ENCODE peak calls at places on chromosome 22, in eight cellular contexts. O, J, F, A, H, T, N and D are unnamed samples. For H3K4me1, the result is how much of the 10 kb centered on the place peaks cover.

GRCh38 chr22:40578171-40578570 is 58.3 kb downstream of the MRTFA start:
- DNase-seq in O (no peak), T (no peak), N (no peak), A (no peak), H (no peak), F (no peak), J (no peak), D (no peak)

GRCh38 chr22:22141031-22141430 is 103.6 kb upstream of the VPREB1 start:
- DNase-seq in N (no peak), F (no peak), T (no peak), J (no peak), O (no peak), A (no peak), H (no peak), D (no peak)

GRCh38 chr22:27796118-27796517 is 5.4 kb downstream of the MN1 start:
- DNase-seq in O (no peak), T (no peak), H (no peak), F (no peak), A (no peak), N (no peak), J (no peak), D (no peak)

GRCh38 chr22:27632451-27633295 is 168.9 kb downstream of the MN1 start:
- DNase-seq in A (no peak), N (no peak), T (no peak), H (no peak), O (no peak), F (no peak), J (no peak), D (peak)

GRCh38 chr22:50576806-50577696 is 1.2 kb downstream of the CPT1B start:
- DNase-seq in F (no peak), N (no peak), O (no peak), J (no peak), A (no peak), T (no peak), H (no peak), D (no peak)

GRCh38 chr22:31394326-31394725 is 5.1 kb upstream of the DRG1 start:
- DNase-seq in N (no peak), O (no peak), F (no peak), H (no peak), T (no peak), A (no peak), J (no peak), D (no peak)

GRCh38 chr22:23789638-23790037 is 2.9 kb downstream of the SMARCB1 start:
- DNase-seq in T (no peak), O (no peak), N (no peak), J (no peak), A (peak), H (no peak), F (peak), D (no peak)

GRCh38 chr22:26606611-26607010 is 11.2 kb downstream of the CRYBB1 start:
- DNase-seq in T (no peak), O (peak), H (no peak), A (no peak), F (no peak), J (no peak), N (no peak), D (no peak)

GRCh38 chr22:35375031-35375430 is 5.9 kb upstream of the HMOX1 start:
- DNase-seq in F (no peak), J (no peak), N (no peak), T (no peak), O (peak), A (no peak), H (no peak), D (no peak)

GRCh38 chr22:20550851-20551744 is 43.7 kb downstream of the MED15 start:
- DNase-seq in F (no peak), A (no peak), N (peak), O (no peak), T (peak), J (no peak), H (no peak), D (no peak)

GRCh38 chr22:33073989-33074391 is 15.8 kb upstream of the SYN3 start:
- DNase-seq in T (no peak), A (no peak), N (no peak), O (peak), H (no peak), J (no peak), F (no peak), D (no peak)

GRCh38 chr22:22666307-22667091 is 22.1 kb downstream of the GGTLC2 start:
- DNase-seq in A (peak), H (peak), O (no peak), N (peak), J (peak), T (no peak), F (peak), D (peak)

GRCh38 chr22:23684051-23684450 is 6.8 kb upstream of the RGL4 start:
- DNase-seq in T (no peak), A (no peak), F (no peak), H (no peak), J (no peak), N (no peak), O (no peak), D (no peak)

GRCh38 chr22:26835929-26836528 is 178.6 kb downstream of the MIAT start:
- DNase-seq in O (peak), J (peak), F (peak), H (peak), N (no peak), T (peak), A (no peak), D (peak)

GRCh38 chr22:35506259-35506570 is 34.4 kb upstream of the RASD2 start:
- DNase-seq in N (no peak), T (no peak), H (no peak), J (no peak), O (peak), F (no peak), A (no peak), D (no peak)

GRCh38 chr22:35835267-35835997 is 117.8 kb downstream of the APOL5 start:
- DNase-seq in T (no peak), N (no peak), J (no peak), A (no peak), O (peak), F (no peak), H (no peak), D (peak)

GRCh38 chr22:35491908-35492380 is 48.7 kb upstream of the RASD2 start:
- DNase-seq in N (no peak), A (no peak), T (no peak), O (no peak), H (no peak), J (no peak), F (no peak), D (no peak)

GRCh38 chr22:38097557-38098409 is 12.7 kb downstream of the BAIAP2L2 start:
- DNase-seq in F (peak), O (no peak), A (peak), T (no peak), J (no peak), N (no peak), H (no peak), D (no peak)

GRCh38 chr22:35638408-35638807 is 9.8 kb upstream of the APOL6 start:
- DNase-seq in N (no peak), A (peak), J (no peak), H (peak), F (no peak), O (no peak), T (peak), D (no peak)

GRCh38 chr22:43351966-43352345 is 8.8 kb upstream of the SCUBE1 start:
- DNase-seq in O (no peak), H (no peak), A (no peak), J (no peak), F (no peak), N (no peak), T (no peak), D (no peak)

GRCh38 chr22:37501176-37501609 is 15.0 kb upstream of the MFNG start:
- DNase-seq in O (no peak), H (no peak), T (no peak), F (no peak), A (no peak), J (no peak), N (no peak), D (no peak)

DNA sequence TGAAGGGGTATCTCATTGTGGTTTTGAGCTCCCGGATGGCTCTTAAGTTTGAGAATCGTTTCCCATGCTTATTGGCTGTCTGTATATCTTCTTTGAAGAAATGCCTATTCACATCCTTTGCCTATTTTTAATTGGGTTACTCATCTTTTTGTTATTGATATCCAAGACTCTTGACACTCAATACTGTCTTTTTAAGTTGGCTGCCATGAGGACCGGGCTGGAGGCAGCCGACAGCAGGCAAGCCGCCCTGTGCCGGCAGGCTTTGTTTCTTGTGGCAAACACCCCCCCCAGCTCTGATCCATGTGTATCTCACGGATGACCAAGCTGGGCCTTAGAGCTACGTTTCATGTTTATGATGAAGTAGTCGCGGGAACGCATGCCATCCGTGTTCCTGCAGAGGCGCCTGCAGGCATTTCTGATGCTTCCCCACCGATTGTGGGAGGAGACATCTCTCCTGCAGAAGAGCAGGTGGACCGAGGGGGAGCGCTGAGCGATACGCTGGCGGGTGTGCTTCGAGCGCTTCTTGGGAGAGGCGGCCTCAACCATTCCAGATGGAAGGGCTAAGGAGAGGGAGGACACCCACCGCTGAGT is 95.8 kb downstream of the TBC1D22A start:
- DNase-seq in F (no peak), T (no peak), A (no peak), N (no peak), J (no peak), H (no peak), O (no peak), D (no peak)
- H3K4me1 ChIP-seq in F (under half), T (under half), A (under half), N (under half), J (under half), H (under half), O (under half), D (under half)

DNA sequence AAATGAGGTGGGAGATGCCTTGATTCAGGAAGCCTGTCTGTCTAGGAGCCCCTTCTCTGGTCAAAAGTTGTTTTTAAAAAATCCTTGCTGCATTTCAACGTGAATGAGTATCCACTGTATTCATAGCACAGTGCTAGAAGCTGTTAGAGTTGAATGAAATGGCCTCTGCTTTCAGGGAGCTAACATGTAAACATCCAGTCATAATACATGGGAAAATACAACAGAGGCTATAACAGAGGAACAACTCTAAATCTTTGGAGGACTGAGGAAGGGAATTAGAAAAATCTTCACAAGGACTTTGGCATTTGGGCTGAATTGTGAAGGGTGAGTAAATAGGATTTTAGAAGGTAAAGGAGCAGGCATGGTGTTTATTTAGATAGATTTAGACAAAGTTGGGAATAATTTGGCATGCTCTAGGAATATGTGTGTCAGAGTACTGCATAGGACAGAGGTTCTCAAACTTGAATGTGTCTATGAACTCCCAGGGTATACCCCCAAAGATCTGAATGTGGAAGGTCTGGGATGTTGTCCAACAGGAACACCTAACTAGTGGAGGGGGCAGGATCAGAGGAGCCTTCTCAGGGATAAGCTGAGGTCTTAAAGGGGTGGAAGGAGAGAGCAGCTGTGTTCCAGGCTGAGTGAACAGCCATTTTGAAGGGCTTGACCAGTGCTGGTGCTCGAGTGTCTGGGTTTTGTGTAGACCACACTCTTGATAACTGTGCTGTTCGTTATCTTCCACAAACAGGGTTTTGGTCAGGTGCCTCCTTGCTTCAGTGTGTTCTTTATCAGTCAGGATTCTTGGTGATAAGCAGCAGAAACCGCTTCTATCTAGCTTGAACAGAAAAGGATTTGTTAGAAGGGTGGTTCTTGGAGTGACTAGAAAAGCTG is 12.7 kb downstream of the SREBF2 start:
- DNase-seq in A (no peak), T (no peak), H (no peak), N (no peak), F (peak), J (no peak), O (no peak), D (no peak)
- H3K4me1 ChIP-seq in A (half or more), T (under half), H (under half), N (under half), F (under half), J (under half), O (under half), D (half or more)

DNA sequence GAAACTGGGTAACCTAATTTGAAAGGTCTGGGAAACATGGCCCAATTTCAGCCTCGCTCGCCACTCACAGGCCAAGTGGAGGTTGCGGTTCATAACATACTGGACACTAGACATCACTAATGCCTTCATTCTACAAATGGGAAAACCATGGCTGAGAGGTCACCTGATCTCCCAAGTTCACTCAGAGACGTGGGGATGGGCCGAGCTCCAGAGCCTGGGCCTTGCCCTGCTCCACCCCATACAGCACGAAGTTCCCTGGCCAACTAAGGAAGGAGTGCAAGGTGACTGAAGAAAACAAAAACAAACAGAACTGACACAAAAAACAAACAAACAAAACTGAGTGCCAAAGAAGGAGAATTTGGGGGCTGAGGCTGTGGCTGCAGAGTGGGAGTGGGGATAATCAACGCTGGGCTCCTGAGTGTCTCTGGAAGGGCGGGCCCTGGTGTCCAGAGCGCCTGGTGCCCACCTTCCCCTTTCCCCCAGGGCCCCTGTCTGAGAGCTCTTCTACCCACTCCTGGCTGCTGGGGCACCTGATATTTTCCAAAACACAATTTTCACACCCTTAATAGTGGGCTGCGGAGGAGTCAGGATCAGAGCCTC is 46.5 kb upstream of the ADA2 start:
- DNase-seq in T (no peak), N (no peak), F (peak), J (no peak), H (no peak), O (no peak), A (no peak), D (no peak)
- H3K4me1 ChIP-seq in T (under half), N (under half), F (under half), J (under half), H (under half), O (under half), A (under half), D (under half)

GRCh38 chr22:24995649-24996180 is 43.2 kb downstream of the KIAA1671 start:
- DNase-seq in J (no peak), F (no peak), A (no peak), O (no peak), H (no peak), T (no peak), N (no peak), D (no peak)
- H3K4me1 ChIP-seq in J (under half), F (under half), A (under half), O (half or more), H (under half), T (under half), N (under half), D (under half)

GRCh38 chr22:39528681-39529486 is 3.7 kb downstream of the RPS19BP1 start:
- DNase-seq in J (peak), A (peak), O (peak), H (peak), F (peak), N (peak), T (peak), D (peak)

GRCh38 chr22:39530692-39531331 is 1.7 kb downstream of the RPS19BP1 start:
- DNase-seq in A (peak), H (no peak), T (no peak), F (peak), O (no peak), N (no peak), J (peak), D (no peak)

GRCh38 chr22:39528080-39528661 is 4.4 kb downstream of the RPS19BP1 start:
- DNase-seq in J (no peak), O (no peak), H (no peak), F (peak), N (no peak), A (peak), T (no peak), D (no peak)

GRCh38 chr22:39529487-39529851 is 3.1 kb downstream of the RPS19BP1 start:
- DNase-seq in J (no peak), O (no peak), H (no peak), N (no peak), T (no peak), A (no peak), F (no peak), D (no peak)

GRCh38 chr22:39530136-39530535 is 2.4 kb downstream of the RPS19BP1 start:
- DNase-seq in T (no peak), H (no peak), F (no peak), O (no peak), N (no peak), J (no peak), A (peak), D (no peak)
- H3K4me1 ChIP-seq in T (half or more), H (under half), F (under half), O (under half), N (half or more), J (under half), A (half or more), D (under half)

GRCh38 chr22:49510718-49511117 is 317.0 kb downstream of the BRD1 start:
- DNase-seq in H (no peak), A (no peak), O (no peak), N (no peak), T (no peak), F (no peak), J (no peak), D (no peak)
- H3K4me1 ChIP-seq in H (under half), A (under half), O (under half), N (under half), T (under half), F (under half), J (under half), D (under half)

DNA sequence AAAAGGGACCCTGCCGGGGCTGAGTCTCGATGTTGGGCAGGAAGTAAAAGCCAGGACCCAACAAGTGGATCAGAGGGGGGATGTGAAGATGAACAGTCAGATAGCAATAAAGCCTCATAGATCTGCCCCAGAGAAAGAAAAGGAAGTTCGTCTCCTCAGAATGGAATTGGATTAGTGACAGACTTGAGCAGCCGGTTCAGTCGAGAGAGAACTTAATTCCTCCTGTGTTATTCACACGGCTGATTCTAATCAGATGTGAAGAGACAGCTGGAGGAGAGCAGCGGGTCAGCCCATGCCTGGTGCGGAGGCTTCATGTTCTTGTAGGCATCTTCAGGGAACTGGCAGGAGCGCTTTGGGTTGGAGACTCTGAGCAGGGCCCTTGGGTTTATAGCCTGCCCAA is 29.3 kb upstream of the CABP7 start:
- DNase-seq in H (no peak), T (no peak), O (no peak), A (no peak), J (no peak), F (no peak), N (no peak), D (no peak)
- H3K4me1 ChIP-seq in H (under half), T (under half), O (under half), A (under half), J (under half), F (under half), N (under half), D (under half)

GRCh38 chr22:46381731-46382130 is 46.2 kb downstream of the TRMU start:
- DNase-seq in F (no peak), N (no peak), A (no peak), J (no peak), H (no peak), O (no peak), T (no peak), D (no peak)

GRCh38 chr22:46380069-46380468 is 44.6 kb downstream of the TRMU start:
- DNase-seq in N (no peak), A (no peak), F (no peak), O (no peak), T (no peak), J (no peak), H (no peak), D (no peak)

GRCh38 chr22:46381142-46381541 is 45.6 kb downstream of the TRMU start:
- DNase-seq in N (no peak), F (no peak), J (no peak), O (peak), H (no peak), A (no peak), T (no peak), D (no peak)

GRCh38 chr22:46379301-46379930 is 43.9 kb downstream of the TRMU start:
- DNase-seq in N (no peak), O (no peak), J (no peak), H (peak), F (no peak), A (peak), T (no peak), D (peak)

DNA sequence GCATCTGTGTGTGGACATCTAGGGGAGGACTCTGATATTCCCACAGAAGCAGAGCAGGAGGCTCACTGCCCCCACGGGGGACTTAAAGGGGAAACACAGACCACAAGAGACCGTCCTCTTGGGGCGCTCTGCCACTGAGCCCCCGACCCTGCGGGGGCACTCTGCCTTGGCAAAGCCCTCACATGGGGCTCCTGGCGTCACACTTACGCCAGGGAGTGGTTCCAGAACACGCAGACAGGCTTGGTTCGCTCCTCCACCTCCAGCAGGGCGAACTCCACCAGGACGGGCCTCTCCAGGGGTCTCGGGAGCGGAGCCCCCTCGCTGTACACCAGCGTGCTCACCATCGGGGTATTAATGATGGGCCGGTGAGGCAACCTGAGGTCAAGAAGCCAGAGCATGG is 45.1 kb downstream of the TRMU start:
- DNase-seq in H (no peak), T (no peak), J (no peak), O (no peak), F (no peak), N (no peak), A (no peak), D (no peak)
- H3K4me1 ChIP-seq in H (under half), T (under half), J (under half), O (under half), F (under half), N (under half), A (under half), D (under half)

GRCh38 chr22:44459041-44459440 is 39.0 kb downstream of the RTL6 start:
- DNase-seq in O (no peak), H (no peak), T (no peak), F (no peak), J (no peak), N (no peak), A (no peak), D (no peak)
- H3K4me1 ChIP-seq in O (under half), H (under half), T (under half), F (under half), J (under half), N (under half), A (under half), D (under half)